ENCODE peak calls at places on chromosome 4, in six cellular contexts. S is SK-N-SH, N is HepG2, C is HCT116, T is K562, I is H1. K is an unnamed sample.

GRCh38 chr4:173883821-173884220 is 353.8 kb upstream of the HAND2 start:
- DNase-seq in T (no peak), S (no peak), N (no peak), C (no peak), I (no peak), K (no peak)

GRCh38 chr4:47876310-47876709 is 38.1 kb downstream of the NFXL1 start:
- DNase-seq in T (no peak), C (no peak), S (no peak), N (no peak), I (no peak), K (no peak)

GRCh38 chr4:153260553-153261306 is 56.5 kb downstream of the TRIM2 start:
- DNase-seq in N (no peak), S (peak; percentile 51), T (no peak), C (no peak), I (no peak), K (no peak)

GRCh38 chr4:51894246-51894645 is 51.3 kb downstream of the DCUN1D4 start:
- DNase-seq in I (no peak), S (no peak), C (no peak), T (no peak), N (no peak), K (no peak)

GRCh38 chr4:170420255-170420693 is 330.5 kb upstream of the AADAT start:
- DNase-seq in I (no peak), N (no peak), T (no peak), S (no peak), C (no peak), K (no peak)

GRCh38 chr4:82268050-82268825 is 105.6 kb downstream of the HNRNPD start:
- DNase-seq in C (peak; percentile 29), S (peak; percentile 57), T (peak; percentile 29), I (no peak), N (peak; percentile 51), K (peak; percentile 51)

GRCh38 chr4:6342530-6343293 is 73.1 kb downstream of the WFS1 start:
- DNase-seq in I (no peak), S (peak; percentile 50), C (no peak), N (no peak), T (no peak), K (no peak)

GRCh38 chr4:62131049-62131448 is 930.9 kb downstream of the ADGRL3 start:
- DNase-seq in S (no peak), I (no peak), C (no peak), T (no peak), N (no peak), K (no peak)

GRCh38 chr4:6728320-6729029 is 12.5 kb downstream of the BLOC1S4 start:
- DNase-seq in S (no peak), N (no peak), T (no peak), I (no peak), C (no peak), K (no peak)

GRCh38 chr4:139734201-139734874 is 68.7 kb downstream of the MGST2 start:
- DNase-seq in T (no peak), S (no peak), C (no peak), I (no peak), N (no peak), K (no peak)
- TF ChIP-seq YY1 in T (no peak), S (no peak), C (no peak), I (no peak), N (no peak), K (no peak)

GRCh38 chr4:77047037-77047436 is 28.8 kb downstream of the CCNI start:
- DNase-seq in N (peak; percentile 10), I (no peak), T (peak; percentile 49), S (peak; percentile 14), C (no peak), K (no peak)
- TF ChIP-seq YY1 in N (no peak), I (no peak), T (no peak), S (no peak), C (no peak), K (no peak)

GRCh38 chr4:144179152-144179739 is 38.7 kb upstream of the GYPA start:
- DNase-seq in C (no peak), N (no peak), I (no peak), S (no peak), T (no peak), K (no peak)

GRCh38 chr4:144174401-144175067 is 34.0 kb upstream of the GYPA start:
- DNase-seq in C (peak; percentile 44), N (peak; percentile 22), S (peak; percentile 22), I (no peak), T (peak; percentile 18), K (peak; percentile 33)

GRCh38 chr4:144181386-144181785 is 40.9 kb upstream of the GYPA start:
- DNase-seq in T (no peak), I (no peak), N (no peak), C (no peak), S (no peak), K (no peak)

GRCh38 chr4:144176476-144176875 is 36.0 kb upstream of the GYPA start:
- DNase-seq in T (no peak), N (no peak), I (no peak), S (no peak), C (no peak), K (no peak)

GRCh38 chr4:144178414-144178813 is 37.9 kb upstream of the GYPA start:
- DNase-seq in I (no peak), S (no peak), C (no peak), T (no peak), N (no peak), K (no peak)
- TF ChIP-seq YY1 in I (no peak), S (no peak), C (no peak), T (no peak), N (no peak), K (no peak)

GRCh38 chr4:137749466-137749865 is 217.2 kb upstream of the PCDH18 start:
- DNase-seq in T (no peak), N (no peak), I (no peak), S (no peak), C (no peak), K (no peak)

DNA sequence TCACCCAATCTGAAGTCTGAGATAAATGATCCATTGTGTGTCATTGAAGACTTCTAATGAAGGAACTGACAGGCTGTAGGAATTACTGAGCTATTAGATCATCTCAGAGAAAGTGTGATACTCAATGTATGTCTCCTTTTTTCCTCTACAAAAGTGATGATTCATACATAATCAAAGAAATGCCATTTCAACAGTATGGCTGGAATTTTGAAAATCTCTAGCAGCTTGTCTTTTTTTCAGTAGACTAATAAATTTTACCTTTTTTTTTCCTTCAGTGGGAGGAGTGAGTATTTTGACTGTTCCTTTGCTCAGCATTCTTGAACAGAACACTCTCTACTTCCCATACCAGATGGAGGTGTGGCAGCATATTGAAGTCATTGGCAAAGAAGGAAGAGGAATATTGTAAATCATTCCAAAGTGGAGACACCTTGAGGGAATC is 222.8 kb upstream of the PCDH18 start:
- DNase-seq in I (no peak), S (no peak), C (peak; percentile 54), N (no peak), T (no peak), K (no peak)
- TF ChIP-seq YY1 in I (no peak), S (no peak), C (no peak), N (no peak), T (no peak), K (no peak)

GRCh38 chr4:109994415-109994827 is 81.7 kb downstream of the EGF start:
- DNase-seq in I (no peak), T (no peak), N (no peak), S (no peak), C (no peak), K (no peak)

GRCh38 chr4:109996531-109996930 is 83.8 kb downstream of the EGF start:
- DNase-seq in C (no peak), I (no peak), N (no peak), S (no peak), T (no peak), K (no peak)

GRCh38 chr4:109999513-109999912 is 86.8 kb downstream of the EGF start:
- DNase-seq in C (no peak), N (no peak), T (no peak), S (no peak), I (no peak), K (no peak)

GRCh38 chr4:110003401-110004187 is 90.9 kb downstream of the EGF start:
- DNase-seq in I (no peak), S (no peak), T (no peak), C (no peak), N (no peak), K (no peak)

DNA sequence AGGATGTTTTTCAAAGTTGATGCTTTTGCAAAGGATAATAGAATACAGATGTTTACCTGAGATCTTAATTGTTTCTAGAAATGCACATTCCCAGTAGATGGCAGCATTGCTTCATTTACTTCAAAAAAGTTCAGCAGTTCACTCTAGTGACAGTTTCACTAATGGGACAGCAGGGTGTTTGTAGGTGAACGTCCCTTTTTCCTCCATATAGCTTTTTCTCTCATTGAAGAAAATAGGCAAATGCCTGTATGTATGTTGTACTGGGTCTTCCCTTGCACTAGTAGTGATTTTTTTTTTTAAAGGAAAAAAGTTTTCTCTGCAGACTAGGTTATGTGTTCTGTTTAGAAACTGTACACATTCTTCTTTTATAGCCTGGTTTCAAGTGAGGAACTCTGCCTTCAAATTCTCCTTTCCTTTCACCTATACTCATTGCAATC is 86.2 kb downstream of the EGF start:
- DNase-seq in T (peak; percentile 43), S (peak; percentile 55), C (peak; percentile 68), I (no peak), N (peak; percentile 73), K (peak; percentile 33)
- TF ChIP-seq YY1 in T (no peak), S (no peak), C (no peak), I (no peak), N (no peak), K (no peak)

DNA sequence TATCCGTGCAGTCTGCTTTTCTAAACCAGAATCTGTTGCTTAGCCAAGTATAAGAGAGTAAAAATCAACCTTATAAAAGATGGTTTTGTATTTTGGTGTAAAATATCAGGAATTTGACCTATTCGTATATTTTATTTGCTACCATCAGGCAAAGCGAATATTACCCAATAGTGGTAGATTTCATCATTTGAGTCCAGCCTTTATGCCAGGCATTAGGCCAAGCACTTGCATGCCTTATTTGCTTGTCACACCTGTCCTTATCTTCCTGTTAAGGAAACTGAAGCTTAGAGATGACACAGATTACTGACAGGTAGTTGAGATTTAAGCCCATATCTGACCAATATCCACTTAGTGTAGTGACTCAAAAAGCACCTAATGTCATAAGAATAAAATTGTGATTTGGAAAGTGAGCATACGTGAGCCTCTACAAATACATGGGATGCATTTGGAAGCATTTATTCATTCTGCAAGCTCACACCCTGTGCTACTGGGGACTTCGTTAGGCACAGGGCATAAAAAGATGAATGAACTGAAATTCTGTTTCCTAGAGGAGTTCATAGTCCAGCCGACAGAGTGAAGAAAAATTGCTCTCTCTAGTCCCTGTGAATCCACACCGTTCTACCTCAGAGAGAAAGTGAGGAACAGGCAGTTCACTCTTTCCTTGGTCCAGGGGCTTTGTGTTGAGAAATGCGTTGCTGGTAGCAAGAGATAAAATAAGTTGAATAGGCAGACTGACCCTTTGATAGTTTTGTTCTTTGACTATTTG is 2.3 kb upstream of the RNF212 start:
- DNase-seq in T (no peak), C (no peak), N (no peak), S (no peak), I (no peak), K (no peak)
- TF ChIP-seq YY1 in T (no peak), C (no peak), N (no peak), S (no peak), I (no peak), K (no peak)

DNA sequence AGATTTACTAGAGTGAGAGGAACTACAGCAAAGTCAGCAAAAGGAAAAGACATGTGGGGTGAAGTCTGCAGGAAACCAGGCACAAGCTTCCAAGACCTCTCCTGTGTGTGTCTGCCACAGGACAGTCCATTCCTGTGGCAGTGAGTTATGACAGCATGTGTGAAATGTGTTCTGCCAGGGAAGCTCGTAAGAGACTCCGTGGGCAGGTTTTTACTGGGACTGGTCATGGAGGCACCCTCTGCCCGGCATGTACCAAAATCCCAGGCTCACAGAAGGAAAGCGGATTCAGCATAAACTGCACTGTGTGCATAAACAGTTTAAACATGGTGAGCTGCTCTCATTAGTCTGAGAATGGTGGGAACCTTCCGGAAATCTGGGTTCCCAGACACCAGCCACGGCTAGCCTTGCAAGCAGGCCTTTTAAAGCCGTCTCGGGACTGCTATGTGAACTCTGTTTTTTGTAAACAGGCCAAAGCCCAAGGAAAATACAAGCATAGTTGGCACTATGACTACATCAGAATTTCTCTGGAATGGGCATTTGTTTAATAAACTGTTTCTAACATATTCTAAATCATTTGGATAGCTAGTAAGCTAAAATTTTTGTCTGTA is 288.5 kb downstream of the TENM3 start:
- DNase-seq in N (no peak), I (no peak), S (no peak), T (no peak), C (no peak), K (no peak)
- TF ChIP-seq YY1 in N (no peak), I (no peak), S (no peak), T (no peak), C (no peak), K (no peak)

K was measured in NT2/D1.